ENCODE peak calls at places on chromosomes 11 and 22, in six cellular contexts. U, T, K, E, N and Y are unnamed samples.

GRCh38 chr11:61587541-61587941 is 6.7 kb upstream of the SYT7 start:
- DNase-seq in U (no peak), T (no peak), K (no peak), E (peak), N (peak), Y (no peak)

GRCh38 chr11:31958086-31958735 is 132.7 kb upstream of the RCN1 start:
- DNase-seq in U (peak), T (peak), K (peak), E (peak), N (peak), Y (peak)

GRCh38 chr22:48491451-48491941 is 1336.2 kb downstream of the BRD1 start:
- DNase-seq in U (no peak), T (no peak), K (no peak), E (no peak), N (no peak), Y (no peak)

GRCh38 chr22:18145676-18146388 is 4.1 kb upstream of the USP18 start:
- DNase-seq in U (no peak), T (no peak), K (no peak), E (no peak), N (no peak), Y (no peak)

GRCh38 chr11:5983443-5983842 is 3.3 kb downstream of the OR52L1 start:
- DNase-seq in U (no peak), T (no peak), K (no peak), E (no peak), N (no peak), Y (no peak)

GRCh38 chr11:28296426-28296825 is 188.2 kb downstream of the METTL15 start:
- DNase-seq in U (no peak), T (no peak), K (peak), E (no peak), N (no peak), Y (no peak)

GRCh38 chr11:63764201-63764711 is 4.3 kb downstream of the ZFTA start:
- DNase-seq in U (no peak), T (no peak), K (no peak), E (no peak), N (no peak), Y (no peak)

GRCh38 chr11:120391297-120391696 is 55.1 kb downstream of the ARHGEF12 start:
- DNase-seq in U (peak), T (no peak), K (no peak), E (no peak), N (no peak), Y (no peak)

GRCh38 chr11:114314096-114314495 is 17.9 kb downstream of the NNMT start:
- DNase-seq in U (no peak), T (no peak), K (no peak), E (no peak), N (no peak), Y (no peak)

GRCh38 chr11:110759972-110760381 is 47.7 kb upstream of the ARHGAP20 start:
- DNase-seq in U (no peak), T (no peak), K (no peak), E (no peak), N (no peak), Y (no peak)

GRCh38 chr22:31229402-31230140 is 17.5 kb downstream of the LIMK2 start:
- DNase-seq in U (no peak), T (no peak), K (no peak), E (peak), N (no peak), Y (no peak)

GRCh38 chr11:115930276-115930675 is 426.1 kb upstream of the CADM1 start:
- DNase-seq in U (no peak), T (no peak), K (no peak), E (no peak), N (no peak), Y (no peak)

GRCh38 chr11:115928811-115929210 is 424.6 kb upstream of the CADM1 start:
- DNase-seq in U (no peak), T (no peak), K (no peak), E (no peak), N (no peak), Y (no peak)

GRCh38 chr11:115931684-115932083 is 427.5 kb upstream of the CADM1 start:
- DNase-seq in U (no peak), T (no peak), K (no peak), E (no peak), N (no peak), Y (no peak)

GRCh38 chr11:115929618-115930129 is 425.5 kb upstream of the CADM1 start:
- DNase-seq in U (no peak), T (no peak), K (peak), E (no peak), N (no peak), Y (no peak)

DNA sequence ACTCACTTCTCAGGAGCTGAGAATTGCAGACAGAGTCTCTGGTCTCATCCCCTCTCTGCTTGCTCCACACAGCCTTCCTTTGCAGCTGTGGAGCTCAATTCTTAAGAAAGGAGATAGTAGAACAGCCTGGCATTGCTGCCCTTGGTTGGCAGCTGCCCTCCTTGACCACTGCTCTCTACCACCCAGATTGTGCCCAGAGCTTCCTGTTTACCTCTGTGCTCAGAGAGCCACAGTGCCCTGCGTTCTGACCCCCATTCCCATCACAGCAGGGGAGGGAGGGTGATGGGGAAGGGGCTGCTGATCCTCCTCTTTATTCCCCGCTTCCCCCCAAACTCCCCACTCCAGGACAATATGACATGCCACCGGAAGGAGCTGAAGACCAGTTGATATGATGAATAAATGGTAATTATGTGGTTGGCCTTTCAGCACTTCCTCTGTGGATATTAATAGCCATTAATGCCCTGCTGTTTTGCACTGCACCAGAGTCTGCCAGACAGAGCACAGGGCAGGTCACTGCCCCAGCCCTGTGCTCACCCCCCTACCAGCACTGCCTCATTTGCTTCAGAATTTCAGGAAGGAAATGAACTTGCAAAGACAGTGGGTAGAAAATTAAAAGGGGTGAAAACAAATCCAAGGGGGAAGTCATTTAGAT is 426.8 kb upstream of the CADM1 start:
- DNase-seq in U (no peak), T (no peak), K (no peak), E (no peak), N (no peak), Y (no peak)
- TF ChIP-seq TAF1 in U (no peak), T (peak), K (no peak), E (no peak), N (no peak), Y (peak)

DNA sequence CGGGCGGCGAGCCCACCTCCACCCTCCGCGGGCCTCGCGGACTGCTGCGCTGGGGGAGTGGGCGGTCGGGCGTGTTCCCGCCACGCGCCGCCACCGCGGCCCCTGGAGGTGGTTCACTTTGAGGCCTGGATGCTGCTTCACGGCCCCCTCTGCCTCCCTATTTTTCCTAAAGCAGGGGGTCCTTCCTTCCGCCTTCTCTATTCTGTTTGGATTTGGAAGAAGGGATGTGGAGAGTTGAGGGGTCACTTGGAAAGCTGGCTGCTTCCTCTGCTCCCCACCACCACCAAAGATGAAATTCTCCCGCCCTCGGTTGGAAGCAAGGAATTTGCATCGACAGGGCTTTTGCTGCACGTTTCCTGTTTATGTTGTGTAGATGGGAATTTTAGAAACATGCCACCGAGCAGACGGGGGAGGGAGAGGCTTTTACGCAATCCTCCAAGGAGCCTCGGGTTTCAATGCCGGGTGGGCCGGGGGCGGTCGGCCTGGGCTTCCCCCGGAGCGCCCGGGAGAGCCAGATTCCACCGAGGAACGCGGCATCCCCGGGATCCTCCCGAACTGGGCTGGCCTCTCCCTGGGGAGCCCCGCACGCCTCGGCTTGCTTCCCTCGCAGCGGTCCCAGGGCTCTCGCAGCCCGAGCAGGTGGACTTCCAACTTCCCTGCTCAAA is 402 bp upstream of the SBF2 start:
- DNase-seq in U (no peak), T (no peak), K (no peak), E (peak), N (peak), Y (no peak)
- TF ChIP-seq POLR2A in U (peak), T (no peak), K (no peak), E (no peak), N (no peak), Y (no peak)

GRCh38 chr11:36066891-36067290 is 123.0 kb downstream of the LDLRAD3 start:
- DNase-seq in U (no peak), T (no peak), K (no peak), E (no peak), N (no peak), Y (no peak)

GRCh38 chr11:36059660-36060059 is 115.8 kb downstream of the LDLRAD3 start:
- DNase-seq in U (no peak), T (no peak), K (no peak), E (no peak), N (no peak), Y (no peak)

GRCh38 chr11:36065436-36065835 is 121.6 kb downstream of the LDLRAD3 start:
- DNase-seq in U (no peak), T (no peak), K (no peak), E (no peak), N (no peak), Y (no peak)

GRCh38 chr11:36060926-36061325 is 117.1 kb downstream of the LDLRAD3 start:
- DNase-seq in U (no peak), T (no peak), K (no peak), E (no peak), N (no peak), Y (no peak)

GRCh38 chr11:36062796-36063380 is 119.0 kb downstream of the LDLRAD3 start:
- DNase-seq in U (no peak), T (no peak), K (no peak), E (no peak), N (no peak), Y (no peak)
- TF ChIP-seq POLR2AphosphoS5 in U (no peak), T (no peak), K (no peak), E (no peak), N (no peak), Y (no peak)

DNA sequence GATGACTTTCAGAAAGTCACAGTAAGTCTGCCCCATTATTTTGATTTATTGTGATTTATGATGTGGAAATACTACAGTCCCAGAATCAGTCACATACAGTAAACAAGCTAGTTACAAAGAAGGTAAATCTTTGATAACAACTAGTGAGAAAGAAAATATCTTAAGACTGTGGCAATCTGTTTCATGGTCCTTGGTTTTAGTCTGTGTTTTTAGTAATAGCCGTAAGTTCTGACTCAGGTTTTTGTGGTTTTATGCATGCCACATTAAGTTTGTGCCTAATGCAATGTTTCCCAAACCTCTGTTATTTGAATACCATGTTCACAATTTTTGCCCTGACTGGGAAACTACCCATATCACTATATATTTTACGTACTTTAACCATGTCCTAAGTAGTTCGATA is 6.7 kb downstream of the CEP295 start:
- DNase-seq in U (no peak), T (no peak), K (no peak), E (no peak), N (no peak), Y (no peak)
- TF ChIP-seq TAF1 in U (no peak), T (no peak), K (no peak), E (no peak), N (no peak), Y (no peak)